ENCODE peak calls at places on chromosomes 1 and 21, in four cellular contexts. One of them, this sample, is unnamed.

GRCh38 chr1:36761073-36761472 is 273.2 kb downstream of the GRIK3 start:
- DNase-seq in aorta: peak
- DNase-seq in epithelial cell of esophagus: no peak
- DNase-seq in OCI-LY7: no peak
- DNase-seq in this sample: no peak

GRCh38 chr1:218904401-218904800 is 269.3 kb upstream of the LYPLAL1 start:
- DNase-seq in aorta: no peak
- DNase-seq in epithelial cell of esophagus: no peak
- DNase-seq in OCI-LY7: no peak
- DNase-seq in this sample: no peak

GRCh38 chr1:10785855-10786638 is 10.4 kb downstream of the CASZ1 start:
- DNase-seq in aorta: peak
- DNase-seq in epithelial cell of esophagus: no peak
- DNase-seq in OCI-LY7: no peak
- DNase-seq in this sample: no peak

GRCh38 chr1:223538921-223539445 is 126.5 kb downstream of the CAPN8 start:
- DNase-seq in aorta: no peak
- DNase-seq in epithelial cell of esophagus: no peak
- DNase-seq in OCI-LY7: no peak
- DNase-seq in this sample: no peak

GRCh38 chr1:226679853-226680516 is 59.1 kb downstream of the ITPKB start:
- DNase-seq in aorta: peak
- DNase-seq in epithelial cell of esophagus: peak
- DNase-seq in OCI-LY7: peak
- DNase-seq in this sample: peak

GRCh38 chr1:111290640-111291039 is at the start of gene CHIA:
- DNase-seq in aorta: no peak
- DNase-seq in epithelial cell of esophagus: no peak
- DNase-seq in OCI-LY7: no peak
- DNase-seq in this sample: peak

GRCh38 chr21:33949516-33950424 is 34.2 kb upstream of the ATP5PO start:
- DNase-seq in aorta: no peak
- DNase-seq in epithelial cell of esophagus: no peak
- DNase-seq in OCI-LY7: no peak
- DNase-seq in this sample: no peak

GRCh38 chr1:109239580-109240068 is 9.7 kb upstream of the CELSR2 start:
- DNase-seq in aorta: no peak
- DNase-seq in epithelial cell of esophagus: peak
- DNase-seq in OCI-LY7: peak
- DNase-seq in this sample: no peak

GRCh38 chr1:2190491-2190976 is 4.0 kb downstream of the FAAP20 start:
- DNase-seq in aorta: no peak
- DNase-seq in epithelial cell of esophagus: no peak
- DNase-seq in OCI-LY7: no peak
- DNase-seq in this sample: peak

GRCh38 chr21:34845521-34846213 is 176.9 kb downstream of the CLIC6 start:
- DNase-seq in aorta: no peak
- DNase-seq in epithelial cell of esophagus: peak
- DNase-seq in OCI-LY7: peak
- DNase-seq in this sample: peak

GRCh38 chr1:108200627-108201106 is 524 bp upstream of the SLC25A24 start:
- DNase-seq in aorta: no peak
- DNase-seq in epithelial cell of esophagus: peak
- DNase-seq in OCI-LY7: peak
- DNase-seq in this sample: no peak

GRCh38 chr1:9426291-9426711 is 113.0 kb upstream of the SLC25A33 start:
- DNase-seq in aorta: peak
- DNase-seq in epithelial cell of esophagus: no peak
- DNase-seq in OCI-LY7: peak
- DNase-seq in this sample: no peak

GRCh38 chr1:228108742-228109072 is 392 bp downstream of the MRPL55 start:
- DNase-seq in aorta: no peak
- DNase-seq in epithelial cell of esophagus: no peak
- DNase-seq in OCI-LY7: no peak
- DNase-seq in this sample: peak

GRCh38 chr1:243731301-243731891 is 118.6 kb downstream of the AKT3 start:
- DNase-seq in aorta: no peak
- DNase-seq in epithelial cell of esophagus: peak
- DNase-seq in OCI-LY7: no peak
- DNase-seq in this sample: no peak

GRCh38 chr1:14215151-14215550 is 383.3 kb upstream of the KAZN start:
- DNase-seq in aorta: no peak
- DNase-seq in epithelial cell of esophagus: peak
- DNase-seq in OCI-LY7: no peak
- DNase-seq in this sample: no peak

GRCh38 chr1:88302843-88303486 is 381.1 kb upstream of the PKN2 start:
- DNase-seq in aorta: no peak
- DNase-seq in epithelial cell of esophagus: peak
- DNase-seq in OCI-LY7: peak
- DNase-seq in this sample: no peak

DNA sequence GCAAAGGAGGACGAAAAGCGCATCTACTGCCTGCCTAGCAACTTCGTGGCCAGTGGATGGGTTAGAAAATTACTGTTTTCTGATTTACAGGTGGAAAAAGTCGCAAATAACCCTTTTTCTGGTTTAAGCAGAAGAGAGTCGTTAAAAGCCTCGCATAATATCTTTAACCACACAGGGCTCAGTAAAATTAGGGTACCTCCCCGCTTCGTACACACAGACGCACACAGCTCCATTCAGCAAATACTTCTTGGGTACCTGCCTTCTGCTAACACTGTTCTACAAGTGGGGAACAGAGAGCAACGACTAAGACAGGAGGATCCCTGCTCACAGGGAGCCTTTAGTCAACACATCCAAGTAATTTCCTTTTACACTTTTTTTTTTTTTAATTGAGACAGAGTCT is 704 bp downstream of the ALG6 start:
- DNase-seq in aorta: no peak
- DNase-seq in epithelial cell of esophagus: peak
- DNase-seq in OCI-LY7: peak
- DNase-seq in this sample: no peak
- H3K4me3 ChIP-seq in aorta: peak
- H3K4me3 ChIP-seq in epithelial cell of esophagus: peak
- H3K4me3 ChIP-seq in OCI-LY7: peak
- H3K4me3 ChIP-seq in this sample: peak

GRCh38 chr21:46668381-46668780 is 32.9 kb downstream of the PRMT2 start:
- DNase-seq in aorta: no peak
- DNase-seq in epithelial cell of esophagus: no peak
- DNase-seq in OCI-LY7: no peak
- DNase-seq in this sample: no peak
- H3K4me3 ChIP-seq in aorta: no peak
- H3K4me3 ChIP-seq in epithelial cell of esophagus: peak
- H3K4me3 ChIP-seq in OCI-LY7: no peak
- H3K4me3 ChIP-seq in this sample: peak

DNA sequence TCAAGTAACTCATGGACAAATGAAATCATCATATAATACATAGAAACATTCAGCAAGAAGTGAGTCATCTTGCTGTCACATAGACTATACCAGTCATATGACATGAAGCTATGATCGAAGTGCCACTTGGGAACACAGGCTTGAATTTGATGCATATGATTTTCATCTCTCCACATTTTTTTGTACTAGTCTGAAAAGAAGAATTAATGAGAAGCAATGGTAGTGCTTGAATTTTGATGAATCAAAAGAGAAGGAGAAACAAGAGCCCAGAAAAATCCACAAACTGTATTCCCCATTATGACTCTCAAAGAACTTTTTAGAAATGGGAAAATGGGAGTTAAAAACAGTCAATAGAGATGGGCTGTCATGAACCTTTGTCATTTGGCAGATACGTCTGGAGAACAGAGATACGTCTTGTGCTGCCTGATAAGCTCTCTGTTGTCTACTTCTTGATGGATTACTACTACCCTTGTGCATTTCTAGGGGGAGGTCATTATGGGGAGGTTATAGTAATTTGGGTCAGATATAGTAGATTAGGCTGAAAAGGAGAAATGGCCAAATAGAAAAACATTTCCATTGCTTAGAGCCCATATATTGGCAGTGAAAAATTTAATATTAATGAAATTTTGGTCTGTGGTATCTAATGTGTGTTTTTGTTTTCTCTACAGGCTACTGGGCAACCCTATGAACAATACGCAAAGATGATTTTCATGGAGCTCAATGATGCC is 8.0 kb upstream of the LEPR start:
- DNase-seq in aorta: no peak
- DNase-seq in epithelial cell of esophagus: peak
- DNase-seq in OCI-LY7: no peak
- DNase-seq in this sample: no peak
- H3K4me3 ChIP-seq in aorta: no peak
- H3K4me3 ChIP-seq in epithelial cell of esophagus: no peak
- H3K4me3 ChIP-seq in OCI-LY7: no peak
- H3K4me3 ChIP-seq in this sample: no peak

GRCh38 chr1:169109561-169110134 is 3.2 kb downstream of the ATP1B1 start:
- DNase-seq in aorta: no peak
- DNase-seq in epithelial cell of esophagus: peak
- DNase-seq in OCI-LY7: peak
- DNase-seq in this sample: peak

GRCh38 chr1:169110265-169110664 is 3.8 kb downstream of the ATP1B1 start:
- DNase-seq in aorta: no peak
- DNase-seq in epithelial cell of esophagus: no peak
- DNase-seq in OCI-LY7: no peak
- DNase-seq in this sample: no peak

GRCh38 chr1:169110691-169111447 is 4.4 kb downstream of the ATP1B1 start:
- DNase-seq in aorta: no peak
- DNase-seq in epithelial cell of esophagus: no peak
- DNase-seq in OCI-LY7: no peak
- DNase-seq in this sample: peak

GRCh38 chr1:169107673-169108160 is 1.2 kb downstream of the ATP1B1 start:
- DNase-seq in aorta: no peak
- DNase-seq in epithelial cell of esophagus: peak
- DNase-seq in OCI-LY7: peak
- DNase-seq in this sample: no peak

DNA sequence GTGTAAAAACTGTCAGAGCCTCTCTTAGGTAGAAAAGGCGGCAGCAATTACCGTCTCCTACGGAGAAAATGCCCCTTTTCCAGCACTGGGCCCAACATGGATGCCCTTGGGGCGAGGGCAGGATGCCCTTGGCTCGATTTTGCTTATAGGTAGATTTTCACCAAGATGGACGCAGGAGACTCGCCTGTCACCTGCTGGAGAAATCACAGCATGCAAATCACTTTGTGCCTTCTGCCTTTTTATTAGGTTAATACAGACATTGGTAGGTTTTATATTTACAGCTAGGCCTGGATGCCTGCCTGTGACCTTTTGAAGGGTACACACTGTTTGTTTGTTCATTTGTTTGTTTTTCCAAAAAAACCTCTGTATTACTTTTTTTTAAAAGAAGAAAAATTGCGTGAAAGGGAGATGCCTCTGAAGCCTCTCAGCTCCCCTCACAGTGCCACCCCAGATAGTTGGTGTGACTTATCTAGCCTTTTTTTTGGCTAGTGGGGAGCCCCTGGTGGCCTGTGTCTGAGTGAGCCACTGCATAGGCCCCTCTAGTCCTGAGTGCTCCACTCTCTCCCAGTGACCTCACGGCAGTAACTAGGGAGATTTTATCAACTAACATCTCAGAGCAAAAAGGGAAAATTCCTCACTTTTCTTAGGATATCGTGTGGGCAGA is 2.5 kb downstream of the ATP1B1 start:
- DNase-seq in aorta: no peak
- DNase-seq in epithelial cell of esophagus: no peak
- DNase-seq in OCI-LY7: peak
- DNase-seq in this sample: no peak
- H3K4me3 ChIP-seq in aorta: no peak
- H3K4me3 ChIP-seq in epithelial cell of esophagus: peak
- H3K4me3 ChIP-seq in OCI-LY7: peak
- H3K4me3 ChIP-seq in this sample: peak

DNA sequence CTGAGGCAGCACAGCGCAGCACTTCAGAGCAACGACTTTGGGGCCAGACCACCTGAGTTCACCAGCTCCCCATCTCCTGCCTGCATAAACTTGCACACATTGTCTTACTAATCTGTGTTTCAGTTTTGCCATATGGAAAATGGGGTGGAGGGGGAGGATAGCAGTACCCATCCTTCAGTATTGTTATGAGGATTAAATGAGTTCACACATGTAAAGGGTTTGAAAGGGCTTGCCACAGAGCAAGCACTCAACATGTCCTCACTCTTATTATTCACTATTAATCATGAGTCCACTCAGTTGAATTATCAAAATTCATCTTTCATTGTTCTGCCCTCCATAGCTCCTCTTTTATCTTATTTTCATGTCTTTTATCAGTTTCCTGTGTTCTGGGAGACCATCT is 40.1 kb upstream of the BMP8B start:
- DNase-seq in aorta: no peak
- DNase-seq in epithelial cell of esophagus: peak
- DNase-seq in OCI-LY7: no peak
- DNase-seq in this sample: no peak
- H3K4me3 ChIP-seq in aorta: no peak
- H3K4me3 ChIP-seq in epithelial cell of esophagus: no peak
- H3K4me3 ChIP-seq in OCI-LY7: no peak
- H3K4me3 ChIP-seq in this sample: no peak

GRCh38 chr1:112743174-112744018 is 28.3 kb upstream of the PPM1J start:
- DNase-seq in aorta: peak
- DNase-seq in epithelial cell of esophagus: peak
- DNase-seq in OCI-LY7: no peak
- DNase-seq in this sample: no peak
- H3K4me3 ChIP-seq in aorta: no peak
- H3K4me3 ChIP-seq in epithelial cell of esophagus: peak
- H3K4me3 ChIP-seq in OCI-LY7: no peak
- H3K4me3 ChIP-seq in this sample: no peak

DNA sequence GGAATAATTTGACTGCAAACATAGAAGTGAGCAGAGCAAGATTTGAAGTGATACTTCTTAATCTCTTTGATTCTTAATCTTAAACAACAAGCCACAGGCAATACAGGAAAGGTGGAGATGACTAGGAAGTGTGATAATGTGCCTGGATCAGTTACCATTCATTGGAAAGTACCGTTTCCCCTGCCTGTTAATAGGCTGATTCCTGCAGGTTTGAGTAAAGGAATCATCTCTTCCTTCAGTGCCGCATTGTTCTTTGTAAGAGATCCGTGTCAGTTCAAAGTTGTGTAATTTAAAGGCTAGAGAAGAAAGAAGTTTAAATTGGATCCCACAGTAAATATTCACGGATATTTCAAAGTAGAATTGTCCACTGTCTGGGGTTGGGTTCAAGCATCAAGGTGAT is 43.5 kb upstream of the BCL10 start:
- DNase-seq in aorta: no peak
- DNase-seq in epithelial cell of esophagus: peak
- DNase-seq in OCI-LY7: no peak
- DNase-seq in this sample: no peak
- H3K4me3 ChIP-seq in aorta: no peak
- H3K4me3 ChIP-seq in epithelial cell of esophagus: no peak
- H3K4me3 ChIP-seq in OCI-LY7: no peak
- H3K4me3 ChIP-seq in this sample: no peak

DNA sequence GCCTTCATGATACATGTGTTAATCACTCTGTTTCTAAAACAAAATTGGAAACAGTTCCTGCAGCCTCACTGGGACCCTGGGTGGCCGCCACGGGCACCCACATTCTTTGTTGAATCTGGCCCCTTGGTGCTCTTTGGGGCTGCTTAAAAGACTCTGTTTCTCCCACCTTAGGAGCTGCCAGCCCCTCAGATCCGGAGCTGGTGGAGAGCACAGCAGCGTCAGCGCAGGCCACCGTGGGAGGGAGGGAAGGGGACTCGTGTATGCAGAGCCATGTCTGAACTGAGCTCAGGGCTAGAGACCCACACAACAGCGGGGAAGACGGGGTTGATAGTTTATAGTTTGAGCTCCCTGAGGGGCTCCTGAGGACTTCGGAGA is 121.2 kb downstream of the CNIH3 start:
- DNase-seq in aorta: no peak
- DNase-seq in epithelial cell of esophagus: no peak
- DNase-seq in OCI-LY7: no peak
- DNase-seq in this sample: no peak
- H3K4me3 ChIP-seq in aorta: no peak
- H3K4me3 ChIP-seq in epithelial cell of esophagus: no peak
- H3K4me3 ChIP-seq in OCI-LY7: no peak
- H3K4me3 ChIP-seq in this sample: no peak

GRCh38 chr1:175887521-175887920 is 144.1 kb upstream of the TNR start:
- DNase-seq in aorta: no peak
- DNase-seq in epithelial cell of esophagus: no peak
- DNase-seq in OCI-LY7: no peak
- DNase-seq in this sample: no peak
- H3K4me3 ChIP-seq in aorta: no peak
- H3K4me3 ChIP-seq in epithelial cell of esophagus: no peak
- H3K4me3 ChIP-seq in OCI-LY7: no peak
- H3K4me3 ChIP-seq in this sample: no peak